ENCODE peak calls at places on chromosome 9, in nine cellular contexts. M is RWPE1, P is WERI-Rb-1, L is foreskin fibroblast, X is astrocyte, A is heart right ventricle, Y is neural progenitor cell, W is spleen, N is progenitor cell of endocrine pancreas. E is an unnamed sample.

GRCh38 chr9:135563858-135564257 is 2.3 kb downstream of the PAEP start:
- DNase-seq in X (no peak), N (no peak), W (peak), M (no peak), Y (no peak), P (no peak), L (no peak), A (no peak), E (no peak)

GRCh38 chr9:129728744-129729143 is 24.1 kb downstream of the PTGES start:
- DNase-seq in L (no peak), X (no peak), P (no peak), A (no peak), M (no peak), Y (no peak), W (no peak), N (no peak), E (no peak)

GRCh38 chr9:126379661-126380365 is 53.2 kb downstream of the MVB12B start:
- DNase-seq in L (no peak), X (peak), Y (no peak), A (no peak), W (no peak), N (no peak), P (no peak), M (no peak), E (no peak)

GRCh38 chr9:68654075-68654474 is 51.0 kb upstream of the PIP5K1B start:
- DNase-seq in N (no peak), W (no peak), P (no peak), Y (no peak), L (no peak), M (no peak), A (no peak), X (no peak), E (no peak)

GRCh38 chr9:86093788-86094555 is 5.4 kb downstream of the GOLM1 start:
- DNase-seq in Y (no peak), N (peak), W (no peak), L (no peak), X (no peak), P (no peak), M (no peak), A (no peak), E (no peak)

GRCh38 chr9:78510035-78510434 is 213.1 kb downstream of the PSAT1 start:
- DNase-seq in A (no peak), P (no peak), X (no peak), M (no peak), N (no peak), W (no peak), L (no peak), Y (no peak), E (no peak)

GRCh38 chr9:101791938-101792337 is 53.5 kb upstream of the GRIN3A start:
- DNase-seq in M (peak), A (no peak), P (peak), X (peak), Y (peak), N (peak), L (no peak), W (no peak), E (no peak)

GRCh38 chr9:35691325-35691631 is 1.6 kb upstream of the TPM2 start:
- DNase-seq in L (no peak), Y (peak), M (no peak), A (no peak), W (no peak), N (no peak), P (no peak), X (no peak), E (no peak)

GRCh38 chr9:92616199-92617129 is 53.5 kb downstream of the IPPK start:
- DNase-seq in Y (no peak), A (no peak), M (no peak), N (no peak), X (peak), L (no peak), P (no peak), W (no peak), E (no peak)

GRCh38 chr9:21813575-21814473 is 11.4 kb downstream of the MTAP start:
- DNase-seq in A (no peak), W (no peak), M (peak), Y (peak), L (peak), N (no peak), P (peak), X (peak), E (peak)

GRCh38 chr9:130167927-130168326 is 4.3 kb upstream of the NCS1 start:
- DNase-seq in M (no peak), Y (no peak), P (peak), L (no peak), A (no peak), N (no peak), W (no peak), X (no peak), E (no peak)

GRCh38 chr9:70061776-70062175 is 18.1 kb downstream of the MAMDC2 start:
- DNase-seq in L (peak), P (no peak), W (no peak), N (no peak), X (peak), Y (no peak), A (no peak), M (no peak), E (no peak)

GRCh38 chr9:78038620-78039300 is 7.1 kb upstream of the GNAQ start:
- DNase-seq in X (no peak), A (no peak), N (no peak), M (no peak), W (no peak), Y (no peak), P (no peak), L (no peak), E (no peak)

GRCh38 chr9:16119861-16120641 is 567.2 kb downstream of the CCDC171 start:
- DNase-seq in W (no peak), P (no peak), L (no peak), M (peak), X (peak), N (no peak), A (no peak), Y (no peak), E (no peak)

GRCh38 chr9:4787876-4788275 is 4.9 kb upstream of the RCL1 start:
- DNase-seq in L (no peak), Y (no peak), X (no peak), N (no peak), A (no peak), M (no peak), P (no peak), W (no peak), E (no peak)

GRCh38 chr9:100088202-100088601 is 10.6 kb downstream of the ERP44 start:
- DNase-seq in W (no peak), N (no peak), M (peak), P (no peak), L (no peak), A (no peak), X (no peak), Y (no peak), E (no peak)

GRCh38 chr9:123478967-123479602 is 123.1 kb downstream of the CRB2 start:
- DNase-seq in W (peak), X (no peak), N (no peak), L (no peak), P (no peak), M (no peak), A (no peak), Y (no peak), E (no peak)

GRCh38 chr9:34642679-34643078 is 3.8 kb upstream of the GALT start:
- DNase-seq in A (no peak), Y (no peak), N (no peak), X (no peak), W (no peak), P (no peak), M (no peak), L (no peak), E (no peak)
- TF ChIP-seq CTCF in A (no peak), Y (no peak), N (no peak), X (no peak), W (no peak), P (no peak), M (no peak), L (no peak), E (no peak)

DNA sequence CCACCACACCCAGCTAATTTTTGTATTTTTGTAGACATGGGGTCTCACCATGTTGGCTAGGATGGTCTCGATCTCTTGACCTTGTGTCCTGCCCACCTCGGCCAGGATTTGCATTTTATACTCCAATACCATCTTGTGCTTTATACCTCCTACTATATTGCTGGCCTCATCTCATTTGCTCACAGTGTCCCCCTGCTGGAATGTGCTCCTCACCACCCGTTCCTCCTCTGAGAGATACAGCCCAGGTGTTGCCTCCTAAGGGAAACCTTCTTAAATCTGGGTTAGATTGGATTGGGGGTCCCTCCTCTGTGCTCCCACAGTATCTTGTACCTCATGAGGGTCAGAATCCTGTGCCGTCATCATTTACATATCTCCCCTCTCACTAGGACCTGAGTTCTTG is 131.7 kb downstream of the PAPPA start:
- DNase-seq in L (no peak), A (no peak), Y (peak), M (no peak), P (no peak), W (no peak), N (no peak), X (no peak), E (no peak)
- TF ChIP-seq CTCF in L (no peak), A (no peak), Y (peak), M (no peak), P (peak), W (no peak), N (peak), X (no peak), E (peak)

GRCh38 chr9:128495804-128496417 is 8.6 kb upstream of the GLE1 start:
- DNase-seq in M (no peak), A (no peak), N (no peak), P (peak), L (no peak), X (no peak), Y (peak), W (peak), E (no peak)
- TF ChIP-seq CTCF in M (no peak), A (no peak), N (no peak), P (peak), L (no peak), X (no peak), Y (no peak), W (no peak), E (no peak)

GRCh38 chr9:7342229-7342628 is 457.3 kb downstream of the DMAC1 start:
- DNase-seq in W (no peak), X (no peak), L (no peak), N (no peak), M (no peak), Y (no peak), P (no peak), A (no peak), E (no peak)
- TF ChIP-seq CTCF in W (no peak), X (no peak), L (peak), N (no peak), M (no peak), Y (peak), P (no peak), A (peak), E (peak)

DNA sequence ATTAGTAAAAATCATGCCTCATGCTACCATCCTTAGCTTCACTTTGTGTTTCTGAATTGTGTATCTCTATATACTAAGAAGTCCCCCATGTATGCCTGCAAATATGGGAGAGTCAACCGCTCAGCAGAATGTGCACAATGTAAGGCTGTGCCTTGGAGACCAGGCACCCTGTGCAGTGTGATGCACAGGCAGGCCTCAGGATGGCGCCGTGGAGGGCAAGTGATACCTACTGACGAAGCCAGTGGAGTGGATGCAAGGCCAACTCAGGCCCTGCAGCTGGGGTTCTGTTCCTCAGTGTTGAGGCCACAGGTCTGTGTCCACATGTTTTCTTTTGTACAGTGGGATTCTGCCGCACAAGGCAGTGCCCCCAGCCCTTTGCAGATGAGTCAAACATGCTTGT is 28.4 kb downstream of the SYK start:
- DNase-seq in Y (no peak), L (no peak), P (no peak), X (no peak), W (no peak), N (no peak), M (no peak), A (no peak), E (no peak)
- TF ChIP-seq CTCF in Y (no peak), L (no peak), P (peak), X (no peak), W (no peak), N (no peak), M (no peak), A (no peak), E (no peak)

DNA sequence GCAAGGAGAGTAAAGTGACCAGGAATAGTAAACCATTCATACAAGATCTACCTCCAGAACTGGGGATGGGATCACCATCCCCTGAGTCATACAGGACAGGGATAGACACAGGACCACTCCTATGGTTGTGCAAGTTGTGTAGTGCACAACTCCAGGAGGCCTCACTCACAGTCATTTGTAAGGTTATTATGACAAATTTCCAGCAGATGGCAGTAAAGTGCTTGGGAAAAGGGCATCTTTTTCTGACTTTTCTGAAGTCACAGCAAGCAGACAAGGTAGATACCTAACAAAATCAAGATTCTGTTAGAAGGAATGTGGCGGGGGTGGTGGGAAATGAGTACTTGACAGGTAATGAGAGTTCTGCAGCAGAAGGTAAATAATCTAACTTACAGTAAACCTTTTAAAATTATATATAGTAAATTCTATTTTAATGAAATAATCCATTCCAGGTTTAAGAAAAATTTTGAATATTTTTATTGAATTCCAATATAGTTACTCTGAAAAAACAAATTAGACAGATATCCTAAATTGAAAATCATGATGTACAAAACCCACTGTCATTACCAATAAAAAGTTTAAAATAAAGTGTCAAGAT is 16.7 kb upstream of the KIF27 start:
- DNase-seq in P (peak), L (no peak), X (peak), W (no peak), M (peak), N (no peak), Y (peak), A (no peak), E (no peak)
- TF ChIP-seq CTCF in P (peak), L (peak), X (peak), W (peak), M (peak), N (peak), Y (peak), A (peak), E (peak)